ENCODE peak calls at places on chromosome 1, in four cellular contexts. One of them, this sample, is unnamed.
A peak's percentile ranks its signal among the peaks of the same experiment; 100 is the strongest.

GRCh38 chr1:236124965-236125364 is 17.4 kb upstream of the GPR137B start:
- DNase-seq in astrocyte of the cerebellum: no peak
- DNase-seq in iris pigment epithelial cell: no peak
- DNase-seq in iPS-NIHi11: no peak
- DNase-seq in this sample: no peak

GRCh38 chr1:83978056-83978455 is 20.9 kb downstream of the TTLL7 start:
- DNase-seq in astrocyte of the cerebellum: no peak
- DNase-seq in iPS-NIHi11: no peak
- DNase-seq in iris pigment epithelial cell: no peak
- DNase-seq in this sample: no peak

GRCh38 chr1:22739648-22740385 is 29.2 kb downstream of the EPHB2 start:
- DNase-seq in astrocyte of the cerebellum: peak; percentile 87
- DNase-seq in iPS-NIHi11: no peak
- DNase-seq in iris pigment epithelial cell: peak; percentile 90
- DNase-seq in this sample: peak; percentile 39

GRCh38 chr1:93330617-93331016 is 15.1 kb upstream of the DR1 start:
- DNase-seq in astrocyte of the cerebellum: no peak
- DNase-seq in iris pigment epithelial cell: no peak
- DNase-seq in iPS-NIHi11: no peak
- DNase-seq in this sample: no peak

GRCh38 chr1:185733818-185734709 is at the start of gene HMCN1:
- DNase-seq in iPS-NIHi11: peak; percentile 81
- DNase-seq in astrocyte of the cerebellum: peak; percentile 29
- DNase-seq in iris pigment epithelial cell: peak; percentile 38
- DNase-seq in this sample: no peak

GRCh38 chr1:230909974-230910754 is 41.8 kb upstream of the C1orf198 start:
- DNase-seq in iris pigment epithelial cell: no peak
- DNase-seq in iPS-NIHi11: no peak
- DNase-seq in astrocyte of the cerebellum: no peak
- DNase-seq in this sample: no peak

GRCh38 chr1:191963286-191963685 is 195.0 kb upstream of the RGS18 start:
- DNase-seq in iris pigment epithelial cell: peak; percentile 69
- DNase-seq in astrocyte of the cerebellum: no peak
- DNase-seq in iPS-NIHi11: no peak
- DNase-seq in this sample: no peak

GRCh38 chr1:81424056-81424455 is 376.7 kb upstream of the ADGRL2 start:
- DNase-seq in iPS-NIHi11: no peak
- DNase-seq in iris pigment epithelial cell: no peak
- DNase-seq in astrocyte of the cerebellum: no peak
- DNase-seq in this sample: no peak

This sample was measured in AG09319.